ENCODE peak calls at places on chromosomes 2 and 18, in six cellular contexts. H is GM12865, E is GM12878, X is uterus, R is neural progenitor cell, F is astrocyte of the spinal cord. O is an unnamed sample.

GRCh38 chr18:6960656-6961055 is 156.9 kb downstream of the LAMA1 start:
- DNase-seq in F (peak; percentile 26), E (no peak), X (no peak), R (no peak), H (no peak), O (no peak)

GRCh38 chr2:185417111-185417510 is 321.5 kb upstream of the FSIP2 start:
- DNase-seq in F (peak; percentile 57), E (no peak), X (no peak), R (no peak), H (no peak), O (no peak)

GRCh38 chr2:30756051-30756719 is 51.1 kb downstream of the CAPN13 start:
- DNase-seq in X (no peak), F (no peak), E (no peak), R (no peak), H (no peak), O (no peak)

GRCh38 chr18:49500136-49500921 is 13.3 kb upstream of the C18orf32 start:
- DNase-seq in F (no peak), E (no peak), H (no peak), X (no peak), R (peak; percentile 94), O (no peak)

GRCh38 chr2:240792658-240793312 is 27.2 kb downstream of the KIF1A start:
- DNase-seq in F (no peak), E (no peak), H (no peak), R (no peak), X (no peak), O (no peak)

GRCh38 chr2:35343135-35343534 is 1012.4 kb upstream of the CRIM1 start:
- DNase-seq in E (no peak), X (no peak), H (peak; percentile 8), F (no peak), R (peak; percentile 23), O (no peak)

GRCh38 chr2:24360050-24360962 is at the start of gene ITSN2:
- DNase-seq in X (peak; percentile 59), E (peak; percentile 68), H (peak; percentile 95), F (peak; percentile 57), R (peak; percentile 91), O (peak; percentile 94)

GRCh38 chr2:157691131-157691530 is 62.5 kb upstream of the ACVR1C start:
- DNase-seq in E (no peak), R (no peak), H (no peak), F (peak; percentile 54), X (no peak), O (no peak)

GRCh38 chr2:54555318-54555837 is 99.3 kb downstream of the SPTBN1 start:
- DNase-seq in H (no peak), E (no peak), X (no peak), F (no peak), R (no peak), O (no peak)

GRCh38 chr2:232327089-232328037 is 51.2 kb upstream of the ALPP start:
- DNase-seq in F (peak; percentile 53), E (no peak), X (no peak), H (peak; percentile 82), R (peak; percentile 81), O (peak; percentile 71)

DNA sequence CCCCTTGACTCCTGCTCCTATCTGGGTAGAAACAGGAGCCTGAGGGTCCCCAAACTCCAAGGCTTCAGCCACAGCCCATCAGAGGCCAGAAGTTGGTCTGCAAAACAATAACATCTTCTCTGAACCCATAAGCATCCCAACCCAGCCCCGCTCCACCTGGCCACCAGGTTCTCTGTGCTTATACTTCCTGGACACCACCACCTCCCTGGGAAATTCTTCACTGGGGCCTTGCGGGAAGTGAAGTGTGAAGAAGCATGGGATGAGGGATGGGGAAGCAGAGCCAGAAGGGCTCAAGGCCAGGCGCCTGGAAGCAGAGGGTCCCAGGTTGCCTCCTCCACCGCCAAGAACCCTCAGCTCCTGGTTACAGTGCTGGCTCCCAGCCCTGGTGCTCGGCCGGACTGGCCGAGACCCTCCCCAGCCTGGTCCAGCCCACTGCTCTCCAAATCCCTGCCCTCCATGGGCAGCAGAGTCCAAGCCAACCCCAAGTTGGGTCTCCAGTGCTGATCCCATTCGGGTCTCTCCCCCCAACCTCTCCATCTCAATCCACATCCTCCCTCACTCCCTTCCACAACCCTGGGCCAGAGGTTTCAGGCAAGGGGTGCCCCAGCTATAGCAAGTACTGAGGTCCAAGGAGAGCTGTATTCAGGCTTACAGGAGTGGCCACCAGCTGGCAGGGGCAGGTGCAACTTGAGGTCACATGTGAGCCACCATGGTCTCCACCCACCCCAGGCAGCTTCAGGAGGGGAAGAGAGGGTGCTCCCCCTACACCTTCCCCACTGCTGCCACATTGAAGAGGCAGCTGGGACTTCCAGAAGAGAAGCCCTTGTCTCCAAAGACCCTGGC is 60.7 kb downstream of the TNS1 start:
- DNase-seq in H (no peak), E (no peak), R (no peak), X (no peak), F (no peak), O (no peak)
- H3K4me3 ChIP-seq in H (no peak overlapping the region), E (no peak overlapping the region), R (no peak overlapping the region), X (peak overlapping the region; percentile 59), F (no peak overlapping the region), O (no peak overlapping the region)

GRCh38 chr2:130341562-130342019 is 1.1 kb upstream of the IMP4 start:
- DNase-seq in F (no peak), R (no peak), H (peak; percentile 40), X (no peak), E (no peak), O (peak; percentile 18)

GRCh38 chr2:130344578-130344977 is 1.9 kb downstream of the IMP4 start:
- DNase-seq in X (no peak), R (no peak), E (no peak), F (no peak), H (no peak), O (no peak)

GRCh38 chr2:130345091-130345490 is 2.4 kb downstream of the IMP4 start:
- DNase-seq in H (no peak), F (no peak), X (no peak), E (no peak), R (no peak), O (no peak)

GRCh38 chr2:130342020-130342532 is 621 bp upstream of the IMP4 start:
- DNase-seq in E (peak; percentile 84), F (peak; percentile 97), H (peak; percentile 96), R (peak; percentile 96), X (peak; percentile 90), O (peak; percentile 89)

GRCh38 chr2:130342533-130343275 is at the start of gene IMP4:
- DNase-seq in E (peak; percentile 99), X (peak; percentile 99), H (peak; percentile 99), F (peak; percentile 100), R (peak; percentile 99), O (peak; percentile 94)
- TF ChIP-seq CTCF in E (peak; percentile 27), X (no peak), H (peak; percentile 34), F (peak; percentile 45), R (peak; percentile 44), O (peak; percentile 48)

DNA sequence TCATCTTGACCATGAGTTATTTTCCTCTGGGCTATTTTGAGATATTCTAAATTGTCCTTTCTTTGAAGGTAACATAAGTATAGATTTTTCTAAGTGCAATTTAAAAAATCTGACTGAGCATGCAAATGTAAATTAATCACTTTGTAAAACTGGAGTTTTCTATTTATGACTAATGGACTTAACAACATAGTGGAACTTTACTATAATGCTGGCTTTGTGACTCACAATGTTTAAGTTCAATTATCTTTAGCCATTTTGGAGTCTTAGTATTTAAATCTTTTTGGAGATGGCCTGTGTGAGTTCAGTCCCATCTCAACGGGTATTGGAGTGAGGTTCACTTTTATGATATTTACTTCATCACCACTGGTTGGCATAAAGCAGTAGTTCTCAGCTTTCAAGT is 35.2 kb upstream of the NOSTRIN start:
- DNase-seq in X (no peak), H (no peak), R (no peak), E (no peak), F (no peak), O (no peak)
- H3K4me3 ChIP-seq in X (no peak overlapping the region), H (no peak overlapping the region), R (no peak overlapping the region), E (no peak overlapping the region), F (no peak overlapping the region), O (no peak overlapping the region)

GRCh38 chr2:85468704-85469349 is 50.3 kb downstream of the SH2D6 start:
- DNase-seq in E (no peak), F (peak; percentile 65), H (no peak), X (no peak), R (peak; percentile 46), O (no peak)
- TF ChIP-seq CTCF in E (no peak), F (no peak), H (no peak), X (no peak), R (no peak), O (no peak)

DNA sequence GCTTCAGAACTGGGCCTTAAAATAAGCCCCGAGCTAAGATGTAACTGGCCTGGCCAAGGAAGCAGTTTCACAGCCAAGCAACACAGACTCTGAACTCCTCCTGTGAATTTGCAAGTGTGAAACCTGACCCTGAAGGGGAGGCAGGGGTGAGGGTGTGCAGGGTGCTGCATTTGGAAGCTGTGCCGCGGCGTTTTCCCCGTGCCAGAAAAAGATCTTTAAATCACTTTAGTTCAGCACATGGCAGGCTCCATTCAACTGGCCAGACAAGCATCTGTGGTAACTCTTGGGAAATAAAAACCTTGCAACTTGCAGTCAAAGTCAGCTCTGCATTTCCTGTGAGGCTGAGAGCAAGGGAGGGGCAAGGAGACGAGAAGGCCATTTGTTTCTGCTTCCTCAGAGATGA is 209.3 kb upstream of the SOX11 start:
- DNase-seq in F (peak; percentile 63), X (no peak), E (no peak), H (no peak), R (peak; percentile 28), O (no peak)
- H3K4me3 ChIP-seq in F (no peak overlapping the region), X (no peak overlapping the region), E (no peak overlapping the region), H (no peak overlapping the region), R (no peak overlapping the region), O (no peak overlapping the region)

O was measured in GM06990.